ENCODE peak calls at places on chromosomes 7 and 10, in eight cellular contexts. L, N, P, T, U, H, B and X are unnamed samples.

GRCh38 chr10:102231357-102232318 is 5.5 kb downstream of the ELOVL3 start:
- DNase-seq in U (no peak), H (peak; percentile 81), T (no peak), N (peak; percentile 56), L (peak; percentile 89), P (peak; percentile 41), B (peak; percentile 57), X (peak; percentile 65)

GRCh38 chr10:103553743-103554487 is 60.4 kb downstream of the NEURL1 start:
- DNase-seq in H (no peak), P (no peak), U (no peak), N (no peak), B (no peak), T (no peak), L (peak; percentile 78), X (no peak)

GRCh38 chr10:100827819-100828743 is 82.7 kb downstream of the PAX2 start:
- DNase-seq in N (no peak), T (no peak), P (peak; percentile 29), H (no peak), L (peak; percentile 62), B (no peak), U (no peak), X (peak; percentile 43)

GRCh38 chr10:132610071-132610701 is 72.6 kb downstream of the INPP5A start:
- DNase-seq in H (no peak), N (no peak), U (no peak), P (no peak), L (no peak), T (no peak), B (no peak), X (no peak)

GRCh38 chr7:44212018-44212417 is 11.2 kb downstream of the YKT6 start:
- DNase-seq in B (no peak), N (peak; percentile 93), L (no peak), H (no peak), T (no peak), P (no peak), U (no peak), X (no peak)

GRCh38 chr7:3805151-3805550 is 504.1 kb downstream of the SDK1 start:
- DNase-seq in T (peak; percentile 10), H (no peak), L (no peak), U (no peak), N (no peak), P (no peak), B (no peak), X (no peak)

GRCh38 chr10:99531026-99531695 is 1.6 kb upstream of the NKX2-3 start:
- DNase-seq in L (no peak), U (no peak), N (no peak), B (no peak), T (no peak), P (no peak), H (no peak), X (no peak)

GRCh38 chr10:119304541-119304940 is 97.2 kb downstream of the GRK5 start:
- DNase-seq in T (no peak), N (no peak), P (no peak), U (no peak), H (no peak), L (no peak), B (no peak), X (no peak)

GRCh38 chr7:77328669-77329068 is 87.5 kb downstream of the GSAP start:
- DNase-seq in L (no peak), H (no peak), U (no peak), N (no peak), B (no peak), T (no peak), P (no peak), X (no peak)

GRCh38 chr10:4242561-4243035 is 457.6 kb upstream of the KLF6 start:
- DNase-seq in H (no peak), T (peak; percentile 39), L (no peak), U (peak; percentile 40), N (no peak), P (no peak), B (no peak), X (no peak)

GRCh38 chr7:134548877-134549276 is at the start of gene AKR1B15:
- DNase-seq in L (peak; percentile 65), B (no peak), N (no peak), T (peak; percentile 46), U (peak; percentile 47), H (no peak), P (no peak), X (no peak)

GRCh38 chr7:158276414-158277218 is 311.0 kb downstream of the PTPRN2 start:
- DNase-seq in U (no peak), H (no peak), N (no peak), P (no peak), B (no peak), L (no peak), T (no peak), X (no peak)

GRCh38 chr7:2018786-2019692 is 213.7 kb downstream of the MAD1L1 start:
- DNase-seq in T (peak; percentile 17), B (no peak), U (peak; percentile 26), N (no peak), L (peak; percentile 23), H (peak; percentile 72), P (no peak), X (no peak)

GRCh38 chr10:93821051-93821772 is 63.5 kb downstream of the LGI1 start:
- DNase-seq in H (no peak), N (peak; percentile 64), P (peak; percentile 34), U (no peak), L (no peak), B (no peak), T (peak; percentile 55), X (no peak)

GRCh38 chr10:133440633-133441285 is 13.0 kb upstream of the SCART1 start:
- DNase-seq in H (no peak), T (no peak), L (no peak), U (no peak), B (no peak), N (no peak), P (no peak), X (no peak)

GRCh38 chr7:50610521-50611277 is 45.5 kb upstream of the DDC start:
- DNase-seq in N (no peak), P (no peak), U (no peak), T (peak; percentile 78), B (peak; percentile 38), L (peak; percentile 69), H (no peak), X (peak; percentile 47)

GRCh38 chr7:1259621-1260020 is 26.9 kb downstream of the UNCX start:
- DNase-seq in N (no peak), P (no peak), T (no peak), U (no peak), H (peak; percentile 30), B (no peak), L (no peak), X (no peak)

GRCh38 chr10:113320980-113321379 is 231.9 kb upstream of the HABP2 start:
- DNase-seq in N (no peak), B (no peak), H (no peak), L (no peak), U (peak; percentile 41), T (no peak), P (no peak), X (no peak)

GRCh38 chr7:39703143-39703542 is 79.8 kb downstream of the RALA start:
- DNase-seq in U (no peak), P (no peak), L (no peak), H (no peak), N (peak; percentile 81), B (no peak), T (no peak), X (no peak)

GRCh38 chr10:12796431-12797185 is 204.9 kb downstream of the CCDC3 start:
- DNase-seq in P (no peak), U (no peak), T (no peak), N (no peak), L (no peak), B (no peak), H (no peak), X (no peak)

GRCh38 chr7:50206521-50207250 is 97.8 kb upstream of the IKZF1 start:
- DNase-seq in H (peak; percentile 59), U (no peak), T (no peak), L (peak; percentile 86), B (peak; percentile 68), N (no peak), P (no peak), X (no peak)